ENCODE peak calls at places on chromosomes 4 and X, in nine cellular contexts. A is stomach; T is body of pancreas; G is aorta; Q is CD4-positive, CD25-positive, alpha-beta regulatory T cell; D is CD8-positive, alpha-beta memory T cell; J is mesendoderm; P is astrocyte of the cerebellum; O is adrenal gland. W is an unnamed sample.
A peak's percentile ranks its signal among the peaks of the same experiment; 100 is the strongest.

GRCh38 chr4:99811850-99812249 is 4.8 kb upstream of the DAPP1 start:
- DNase-seq in A (no peak), O (peak; percentile 57), P (no peak), Q (peak; percentile 78), G (no peak), T (peak; percentile 20), D (peak; percentile 43), J (peak; percentile 59), W (peak; percentile 61)

GRCh38 chrX:130174051-130174704 is 2.4 kb downstream of the RAB33A start:
- DNase-seq in G (peak; percentile 50), O (peak; percentile 72), P (no peak), Q (no peak), T (no peak), D (no peak), J (no peak), A (no peak), W (peak; percentile 75)

GRCh38 chrX:9312922-9313867 is 151.7 kb upstream of the TBL1X start:
- DNase-seq in A (peak; percentile 66), Q (peak; percentile 76), P (no peak), D (peak; percentile 52), J (peak; percentile 38), G (peak; percentile 62), T (peak; percentile 25), O (peak; percentile 58), W (no peak)

GRCh38 chr4:26787461-26788340 is 72.9 kb upstream of the STIM2 start:
- DNase-seq in P (peak; percentile 46), T (peak; percentile 73), J (peak; percentile 81), Q (peak; percentile 29), G (peak; percentile 57), A (peak; percentile 60), O (peak; percentile 59), D (peak; percentile 26), W (peak; percentile 7)

GRCh38 chr4:3523628-3524221 is 8.5 kb downstream of the LRPAP1 start:
- DNase-seq in D (no peak), T (no peak), O (no peak), Q (no peak), J (no peak), G (peak; percentile 46), P (no peak), A (no peak), W (no peak)

GRCh38 chr4:156952078-156952759 is 19.4 kb downstream of the PDGFC start:
- DNase-seq in D (no peak), O (no peak), G (no peak), P (no peak), J (no peak), T (no peak), Q (no peak), A (no peak), W (no peak)

GRCh38 chr4:26248647-26249046 is 72.2 kb upstream of the RBPJ start:
- DNase-seq in Q (no peak), G (no peak), P (peak; percentile 71), J (no peak), T (peak; percentile 31), A (no peak), O (peak; percentile 29), D (no peak), W (peak; percentile 81)

GRCh38 chr4:143668930-143669553 is 31.4 kb downstream of the FREM3 start:
- DNase-seq in O (no peak), T (no peak), A (no peak), Q (no peak), J (no peak), D (no peak), G (no peak), P (no peak), W (no peak)

GRCh38 chrX:150499240-150499639 is 69.2 kb upstream of the MTM1 start:
- DNase-seq in D (no peak), A (no peak), G (no peak), Q (no peak), T (no peak), J (no peak), O (no peak), P (no peak), W (no peak)

GRCh38 chr4:101599620-101600019 is 190.9 kb upstream of the BANK1 start:
- DNase-seq in P (no peak), Q (no peak), G (no peak), A (no peak), T (no peak), O (no peak), D (no peak), J (no peak), W (peak; percentile 51)

GRCh38 chr4:147017081-147017480 is 71.4 kb upstream of the TTC29 start:
- DNase-seq in G (no peak), J (no peak), O (no peak), T (no peak), Q (no peak), A (no peak), D (no peak), P (no peak), W (peak; percentile 24)

GRCh38 chr4:159103406-159104131 is 690 bp downstream of the RAPGEF2 start:
- DNase-seq in P (no peak), Q (peak; percentile 45), T (peak; percentile 38), D (peak; percentile 45), A (peak; percentile 47), O (peak; percentile 44), G (peak; percentile 71), J (peak; percentile 63), W (peak; percentile 49)

GRCh38 chrX:41152221-41152620 is 67.0 kb downstream of the USP9X start:
- DNase-seq in G (no peak), Q (peak; percentile 7), P (no peak), J (no peak), O (no peak), A (no peak), D (no peak), T (no peak), W (no peak)

GRCh38 chr4:57602133-57602532 is 491.9 kb upstream of the IGFBP7 start:
- DNase-seq in G (no peak), P (no peak), O (no peak), J (no peak), D (no peak), T (no peak), Q (no peak), A (no peak), W (no peak)

GRCh38 chrX:55480390-55481062 is 9.1 kb downstream of the USP51 start:
- DNase-seq in T (no peak), O (no peak), D (no peak), J (no peak), Q (no peak), A (no peak), P (no peak), G (no peak), W (no peak)

GRCh38 chr4:61182915-61183314 is 17.2 kb upstream of the ADGRL3 start:
- DNase-seq in O (no peak), P (no peak), A (no peak), D (no peak), T (no peak), G (no peak), J (no peak), Q (no peak), W (no peak)

GRCh38 chr4:26878729-26879415 is 18.2 kb downstream of the STIM2 start:
- DNase-seq in D (no peak), O (no peak), A (no peak), G (no peak), P (no peak), T (no peak), Q (peak; percentile 50), J (no peak), W (no peak)

GRCh38 chr4:174627473-174627872 is 105.2 kb upstream of the HPGD start:
- DNase-seq in A (no peak), Q (no peak), D (no peak), P (no peak), G (no peak), T (no peak), O (no peak), J (no peak), W (no peak)

GRCh38 chrX:48694776-48695523 is 1.6 kb upstream of the SUV39H1 start:
- DNase-seq in O (no peak), A (no peak), J (no peak), G (no peak), P (no peak), Q (no peak), T (no peak), D (no peak), W (no peak)
- H3K4me3 ChIP-seq in O (no peak overlapping the region), A (peak overlapping the region; percentile 94), J (no peak overlapping the region), G (no peak overlapping the region), P (no peak overlapping the region), Q (no peak overlapping the region), T (no peak overlapping the region), D (no peak overlapping the region), W (no peak overlapping the region)

GRCh38 chrX:79618280-79618679 is 251.1 kb upstream of the ITM2A start:
- DNase-seq in J (no peak), A (no peak), P (no peak), O (no peak), D (no peak), Q (no peak), T (no peak), G (no peak), W (no peak)

DNA sequence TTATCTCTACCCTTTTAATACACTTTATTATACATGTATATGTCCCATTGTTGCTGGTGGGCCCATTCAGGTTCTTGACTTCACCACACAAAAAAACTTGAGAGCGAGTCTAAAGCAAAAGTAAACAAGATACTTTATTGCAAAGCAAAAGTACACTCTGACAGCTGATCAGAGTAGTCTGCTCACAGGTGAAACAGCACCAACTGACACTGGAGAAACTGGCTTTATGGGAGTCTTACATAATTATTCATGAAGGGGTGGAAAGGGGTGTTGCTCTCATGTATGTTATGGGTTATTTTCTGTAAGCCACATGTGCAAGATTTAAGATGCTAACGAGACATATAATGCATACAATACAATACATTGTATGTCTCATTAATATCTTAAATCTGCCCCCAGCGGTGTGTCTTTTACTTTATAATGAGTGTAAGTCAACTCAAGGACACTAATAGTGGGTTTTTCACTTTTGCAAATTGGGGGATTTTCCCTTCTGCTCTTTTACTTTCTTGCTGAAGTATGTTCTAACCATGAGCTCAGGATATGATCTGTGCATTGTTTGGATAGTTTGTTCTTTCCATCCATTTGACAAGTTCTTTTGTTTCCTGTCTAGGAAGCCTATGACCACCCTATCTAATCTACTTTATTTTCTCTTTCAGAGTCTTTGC is 256.1 kb upstream of the ITM2A start:
- DNase-seq in A (no peak), J (no peak), T (no peak), D (no peak), G (no peak), O (no peak), P (no peak), Q (no peak), W (no peak)
- H3K4me3 ChIP-seq in A (no peak overlapping the region), J (no peak overlapping the region), T (no peak overlapping the region), D (no peak overlapping the region), G (no peak overlapping the region), O (no peak overlapping the region), P (no peak overlapping the region), Q (no peak overlapping the region), W (no peak overlapping the region)

GRCh38 chrX:1466971-1467561 is 14.4 kb upstream of the ASMTL start:
- DNase-seq in A (peak; percentile 38), J (no peak), Q (peak; percentile 77), P (no peak), G (no peak), T (no peak), O (no peak), D (peak; percentile 57), W (no peak)
- H3K4me3 ChIP-seq in A (no peak overlapping the region), J (no peak overlapping the region), Q (peak overlapping the region; percentile 41), P (no peak overlapping the region), G (no peak overlapping the region), T (no peak overlapping the region), O (no peak overlapping the region), D (peak overlapping the region; percentile 9), W (no peak overlapping the region)

DNA sequence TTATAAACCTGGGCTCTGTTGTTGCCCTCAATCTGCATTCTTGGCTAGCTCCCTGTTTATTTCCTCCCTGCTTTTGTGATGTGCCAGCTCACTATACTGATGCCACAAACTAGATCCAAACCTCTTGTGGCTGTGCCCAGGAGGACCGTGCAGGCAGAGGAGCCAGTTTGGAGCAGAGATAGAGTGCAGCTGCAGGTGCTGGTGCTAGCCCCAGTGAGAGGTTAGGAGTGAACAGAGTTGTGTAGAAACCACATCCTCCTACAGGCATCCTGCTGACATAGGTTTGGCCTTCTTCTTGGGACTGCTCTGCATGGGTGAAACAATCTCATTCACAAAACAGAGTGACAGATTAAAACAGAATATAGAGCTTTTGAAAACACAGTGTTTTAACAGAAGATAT is 25.7 kb upstream of the TNIP3 start:
- DNase-seq in J (no peak), D (peak; percentile 67), O (no peak), P (no peak), T (no peak), A (no peak), Q (peak; percentile 89), G (no peak), W (no peak)
- H3K4me3 ChIP-seq in J (no peak overlapping the region), D (peak overlapping the region; percentile 49), O (no peak overlapping the region), P (no peak overlapping the region), T (no peak overlapping the region), A (no peak overlapping the region), Q (peak overlapping the region; percentile 58), G (no peak overlapping the region), W (no peak overlapping the region)